ENCODE peak calls at places on chromosomes 7 and 10, in five cellular contexts. R, U, I, M and T are unnamed samples.

GRCh38 chr7:55502209-55502608 is 70.1 kb downstream of the VOPP1 start:
- DNase-seq in R (no peak), I (no peak), M (no peak), U (no peak), T (no peak)

GRCh38 chr10:11551915-11552602 is 59.4 kb downstream of the USP6NL start:
- DNase-seq in U (peak; percentile 21), R (no peak), M (no peak), I (no peak), T (peak; percentile 79)

GRCh38 chr10:124152139-124152780 is 58.9 kb upstream of the CHST15 start:
- DNase-seq in U (peak; percentile 81), I (peak; percentile 41), M (peak; percentile 49), R (peak; percentile 71), T (no peak)

GRCh38 chr7:141533149-141533949 is 17.9 kb upstream of the AGK start:
- DNase-seq in I (peak; percentile 75), M (peak; percentile 64), U (peak; percentile 47), R (no peak), T (peak; percentile 67)

GRCh38 chr7:34430456-34430855 is 227.6 kb upstream of the NPSR1 start:
- DNase-seq in R (no peak), M (no peak), U (peak; percentile 42), I (no peak), T (no peak)

GRCh38 chr7:137538361-137538762 is 194.8 kb upstream of the PTN start:
- DNase-seq in R (no peak), I (no peak), M (no peak), U (no peak), T (peak; percentile 2)

GRCh38 chr7:115127399-115128021 is 205.6 kb downstream of the MDFIC start:
- DNase-seq in M (no peak), I (no peak), R (no peak), U (no peak), T (no peak)

GRCh38 chr10:76086571-76087260 is 655.3 kb downstream of the LRMDA start:
- DNase-seq in I (peak; percentile 88), U (peak; percentile 48), R (no peak), M (peak; percentile 76), T (no peak)

GRCh38 chr10:131071721-131072120 is 239.8 kb downstream of the TCERG1L start:
- DNase-seq in R (no peak), I (no peak), M (no peak), U (no peak), T (no peak)

GRCh38 chr7:117975436-117975835 is 102.2 kb upstream of the CTTNBP2 start:
- DNase-seq in R (no peak), M (no peak), I (no peak), U (no peak), T (no peak)

GRCh38 chr7:117124585-117125220 is 171.4 kb downstream of the ST7 start:
- DNase-seq in R (no peak), U (no peak), M (peak; percentile 80), I (peak; percentile 97), T (peak; percentile 91)

GRCh38 chr10:22552888-22553378 is 161.4 kb downstream of the PIP4K2A start:
- DNase-seq in R (no peak), I (no peak), U (peak; percentile 11), M (no peak), T (no peak)

GRCh38 chr7:65975814-65976445 is 6.1 kb downstream of the GUSB start:
- DNase-seq in R (no peak), U (no peak), I (no peak), M (no peak), T (no peak)

GRCh38 chr10:127279334-127279774 is 83.0 kb upstream of the INSYN2A start:
- DNase-seq in R (no peak), M (no peak), U (no peak), I (no peak), T (no peak)

GRCh38 chr7:2954433-2954853 is 89.2 kb downstream of the CARD11 start:
- DNase-seq in R (peak; percentile 52), I (no peak), M (peak; percentile 28), U (no peak), T (no peak)

GRCh38 chr7:144004703-144005102 is 4.6 kb downstream of the OR6B1 start:
- DNase-seq in U (no peak), I (no peak), M (no peak), R (no peak), T (no peak)

GRCh38 chr10:119269737-119270136 is 62.4 kb downstream of the GRK5 start:
- DNase-seq in M (no peak), R (no peak), U (no peak), I (no peak), T (no peak)

GRCh38 chr10:46104071-46104585 is 58.1 kb upstream of the MSMB start:
- DNase-seq in U (no peak), M (no peak), R (no peak), I (no peak), T (no peak)

DNA sequence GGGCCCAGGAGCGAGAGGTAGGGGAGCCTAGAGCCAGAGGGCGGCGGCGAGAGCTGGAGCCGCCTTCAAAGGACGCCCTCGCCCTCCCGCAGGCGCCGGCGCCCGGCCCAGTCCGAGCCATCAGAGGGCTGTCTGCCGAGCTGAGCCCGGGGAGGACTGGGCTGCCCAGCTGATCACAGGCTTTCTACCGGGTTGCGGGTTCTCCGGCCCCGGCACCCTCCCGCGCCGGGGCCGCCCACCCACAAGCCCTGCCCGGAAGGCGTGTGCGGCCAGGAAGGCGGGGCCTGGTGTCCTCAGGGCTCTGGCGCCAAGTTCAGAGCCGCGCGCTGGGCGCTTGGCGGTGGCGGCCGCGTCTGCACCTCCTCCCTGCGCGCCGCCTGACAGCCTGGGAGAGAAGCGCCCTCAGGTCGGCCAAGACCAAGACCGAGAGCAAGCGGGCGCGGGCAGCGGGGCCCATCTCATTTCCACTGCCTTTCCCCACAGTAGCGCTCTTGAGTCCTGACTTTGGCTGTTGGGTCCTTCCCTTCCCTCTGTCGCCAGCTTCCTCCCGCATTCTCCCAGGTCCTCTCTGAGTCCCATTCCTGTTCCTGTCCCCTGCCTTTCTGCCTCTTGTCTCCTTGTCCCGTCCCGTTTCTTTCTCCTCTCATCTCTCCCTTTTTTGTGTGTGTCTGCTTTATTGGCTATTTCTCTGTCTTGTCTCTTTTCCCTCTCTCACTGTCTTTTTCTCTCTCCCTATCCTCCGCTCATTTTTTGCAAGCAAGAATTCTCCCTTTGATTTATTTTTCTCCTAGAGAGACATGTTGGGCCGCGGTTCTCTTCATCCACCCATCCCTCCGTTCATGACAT is 60.6 kb upstream of the MSMB start:
- DNase-seq in M (peak; percentile 48), I (peak; percentile 76), U (peak; percentile 47), R (peak; percentile 91), T (peak; percentile 88)
- TF ChIP-seq POLR2A in M (no peak), I (no peak), U (peak; percentile 70), R (no peak), T (peak; percentile 80)

GRCh38 chr7:44982970-44983369 is 4.2 kb upstream of the MYO1G start:
- DNase-seq in M (no peak), I (no peak), U (no peak), R (no peak), T (no peak)
- TF ChIP-seq POLR2A in M (no peak), I (no peak), U (no peak), R (no peak), T (no peak)

DNA sequence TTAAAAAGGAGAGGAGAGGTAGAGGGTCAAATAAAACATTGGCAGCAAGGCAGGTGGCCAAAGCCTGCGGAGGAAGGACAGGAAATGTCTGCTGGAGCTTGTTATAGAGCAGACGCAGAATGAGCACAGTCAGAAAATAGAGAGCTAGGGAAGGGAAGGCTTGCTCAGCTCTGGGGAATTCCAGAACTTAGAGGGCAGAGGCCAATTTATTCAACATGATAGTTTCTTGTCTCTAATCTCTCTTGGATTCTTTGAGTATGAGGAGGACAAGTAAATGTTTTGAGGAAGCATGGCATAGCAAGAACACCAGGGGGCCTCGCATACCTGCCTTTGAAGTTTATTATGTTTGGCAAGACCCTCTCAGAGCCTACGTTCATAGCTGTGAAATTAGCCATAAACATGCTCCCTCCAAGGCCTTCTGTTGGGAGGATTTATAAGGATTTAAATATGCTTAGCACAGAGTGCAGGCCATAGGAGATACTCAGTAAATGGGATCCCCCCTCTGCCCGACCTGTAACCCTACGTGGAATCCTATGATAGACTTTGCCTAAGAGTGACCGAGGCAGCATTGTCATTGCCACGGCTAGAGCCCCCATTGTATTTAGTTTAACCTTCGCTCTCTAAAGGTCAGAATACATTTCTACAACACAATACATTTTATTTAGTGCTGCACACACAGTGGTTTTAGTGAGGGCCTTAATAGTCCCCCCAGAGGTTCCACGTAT is 293.9 kb downstream of the CCDC3 start:
- DNase-seq in I (peak; percentile 39), R (no peak), M (peak; percentile 31), U (peak; percentile 32), T (peak; percentile 69)
- TF ChIP-seq POLR2A in I (no peak), R (no peak), M (no peak), U (no peak), T (no peak)

GRCh38 chr10:92290837-92291609 is at the start of the genes CPEB3 and MARCHF5:
- DNase-seq in I (peak; percentile 98), M (peak; percentile 97), U (peak; percentile 96), R (peak; percentile 98), T (peak; percentile 96)
- TF ChIP-seq POLR2A in I (peak; percentile 85), M (peak; percentile 76), U (peak; percentile 67), R (peak; percentile 86), T (peak; percentile 84)

GRCh38 chr7:36389371-36390198 is at the start of gene ANLN:
- DNase-seq in M (peak; percentile 95), R (peak; percentile 98), I (peak; percentile 90), U (peak; percentile 94), T (peak; percentile 91)
- TF ChIP-seq POLR2A in M (no peak), R (no peak), I (no peak), U (peak; percentile 82), T (peak; percentile 93)

GRCh38 chr7:149154021-149154420 is 6.8 kb downstream of the ZNF398 start:
- DNase-seq in I (no peak), R (no peak), M (no peak), U (no peak), T (no peak)
- TF ChIP-seq POLR2A in I (no peak), R (no peak), M (no peak), U (no peak), T (no peak)